ENCODE peak calls at places on chromosomes 12 and 14, in ten cellular contexts. S, C, I, J, P, F, W, T, M and R are unnamed samples.

GRCh38 chr14:33786091-33786825 is 164.6 kb downstream of the EGLN3 start:
- DNase-seq in J (no peak), P (no peak), W (no peak), T (no peak), I (no peak), F (no peak), M (no peak), S (no peak), C (no peak), R (no peak)

GRCh38 chr12:96258451-96258933 is 64.3 kb downstream of the ELK3 start:
- DNase-seq in J (no peak), F (peak), I (no peak), M (no peak), C (no peak), P (peak), S (no peak), T (peak), W (no peak), R (no peak)

GRCh38 chr12:1282670-1283361 is 291.8 kb downstream of the ERC1 start:
- DNase-seq in C (no peak), F (peak), J (peak), I (no peak), M (peak), S (no peak), W (no peak), T (no peak), P (peak), R (peak)

GRCh38 chr12:108425238-108425795 is 86.2 kb upstream of the CMKLR1 start:
- DNase-seq in S (no peak), T (no peak), M (no peak), F (no peak), I (peak), W (no peak), P (no peak), J (no peak), C (no peak), R (no peak)

GRCh38 chr12:65740873-65741600 is 83.2 kb upstream of the HMGA2 start:
- DNase-seq in S (peak), J (peak), T (peak), W (peak), P (peak), C (peak), I (peak), F (peak), M (peak), R (peak)

GRCh38 chr12:52364901-52365489 is 2.3 kb downstream of the KRT85 start:
- DNase-seq in S (no peak), T (no peak), M (no peak), P (no peak), W (no peak), I (no peak), C (no peak), J (no peak), F (no peak), R (no peak)

GRCh38 chr14:38004610-38004879 is 203.2 kb upstream of the SSTR1 start:
- DNase-seq in I (no peak), C (no peak), S (no peak), J (no peak), F (no peak), W (no peak), M (no peak), P (no peak), T (no peak), R (no peak)

GRCh38 chr14:57692671-57693070 is 173.2 kb downstream of the SLC35F4 start:
- DNase-seq in I (peak), J (no peak), W (no peak), P (peak), T (no peak), M (no peak), C (no peak), S (no peak), F (peak), R (peak)